ENCODE peak calls at places on chromosomes 6 and 20, in eight cellular contexts. C, R, D, V, E, U, J and B are unnamed samples.

GRCh38 chr6:29747688-29748250 is 24.5 kb downstream of the HLA-F start:
- DNase-seq in C (no peak), R (no peak), D (no peak), V (no peak), E (peak; percentile 61), U (no peak), J (no peak), B (no peak)

GRCh38 chr6:6808343-6808742 is 219.8 kb downstream of the LY86 start:
- DNase-seq in C (no peak), R (no peak), D (no peak), V (no peak), E (no peak), U (no peak), J (no peak), B (no peak)

GRCh38 chr6:121297699-121298098 is 36.6 kb downstream of the TBC1D32 start:
- DNase-seq in C (no peak), R (no peak), D (no peak), V (no peak), E (no peak), U (no peak), J (peak; percentile 81), B (no peak)

GRCh38 chr20:56259948-56260347 is 11.4 kb downstream of the MC3R start:
- DNase-seq in C (no peak), R (no peak), D (no peak), V (peak; percentile 51), E (no peak), U (no peak), J (no peak), B (no peak)

GRCh38 chr20:14765370-14765701 is 427.9 kb upstream of the FLRT3 start:
- DNase-seq in C (peak; percentile 11), R (no peak), D (no peak), V (no peak), E (no peak), U (no peak), J (no peak), B (no peak)

GRCh38 chr6:22236626-22237414 is 60.0 kb downstream of the PRL start:
- DNase-seq in C (no peak), R (peak; percentile 87), D (peak; percentile 96), V (peak; percentile 80), E (no peak), U (no peak), J (peak; percentile 92), B (no peak)

GRCh38 chr6:15562954-15563353 is 99.9 kb downstream of the DTNBP1 start:
- DNase-seq in C (no peak), R (no peak), D (no peak), V (no peak), E (no peak), U (no peak), J (no peak), B (no peak)

GRCh38 chr6:104173680-104174079 is 686.0 kb downstream of the HACE1 start:
- DNase-seq in C (no peak), R (no peak), D (no peak), V (no peak), E (no peak), U (no peak), J (no peak), B (no peak)

GRCh38 chr6:125507987-125508655 is 206.4 kb upstream of the HDDC2 start:
- DNase-seq in C (peak; percentile 14), R (no peak), D (peak; percentile 66), V (no peak), E (no peak), U (no peak), J (peak; percentile 89), B (no peak)

GRCh38 chr6:166583230-166583629 is 3.2 kb downstream of the RAMACL start:
- DNase-seq in C (no peak), R (no peak), D (no peak), V (no peak), E (no peak), U (no peak), J (no peak), B (no peak)

GRCh38 chr6:3849681-3850450 is 693 bp downstream of the FAM50B start:
- DNase-seq in C (peak; percentile 49), R (no peak), D (no peak), V (no peak), E (peak; percentile 72), U (peak; percentile 26), J (peak; percentile 23), B (peak; percentile 22)

GRCh38 chr20:47205577-47206123 is 150.8 kb downstream of the ZMYND8 start:
- DNase-seq in C (peak; percentile 39), R (no peak), D (peak; percentile 77), V (peak; percentile 71), E (peak; percentile 70), U (no peak), J (peak; percentile 88), B (peak; percentile 51)

GRCh38 chr20:60820918-60821317 is 431.1 kb upstream of the CDH4 start:
- DNase-seq in C (no peak), R (no peak), D (no peak), V (no peak), E (no peak), U (no peak), J (no peak), B (no peak)

GRCh38 chr6:25401711-25402110 is 122.5 kb downstream of the CARMIL1 start:
- DNase-seq in C (no peak), R (no peak), D (no peak), V (no peak), E (no peak), U (no peak), J (no peak), B (no peak)

GRCh38 chr6:90343581-90343980 is 46.9 kb upstream of the BACH2 start:
- DNase-seq in C (no peak), R (no peak), D (peak; percentile 33), V (peak; percentile 53), E (no peak), U (peak; percentile 67), J (peak; percentile 54), B (no peak)
- TF ChIP-seq CTCF in C (no peak), R (no peak), D (peak; percentile 32), V (no peak), E (no peak), U (no peak), J (peak; percentile 41), B (no peak)

GRCh38 chr6:89242574-89243330 is 25.6 kb upstream of the GABRR1 start:
- DNase-seq in C (peak; percentile 32), R (peak; percentile 28), D (peak; percentile 24), V (peak; percentile 66), E (no peak), U (no peak), J (peak; percentile 81), B (no peak)
- TF ChIP-seq CTCF in C (no peak), R (peak; percentile 34), D (peak; percentile 60), V (peak; percentile 63), E (peak; percentile 69), U (peak; percentile 29), J (peak; percentile 72), B (no peak)

DNA sequence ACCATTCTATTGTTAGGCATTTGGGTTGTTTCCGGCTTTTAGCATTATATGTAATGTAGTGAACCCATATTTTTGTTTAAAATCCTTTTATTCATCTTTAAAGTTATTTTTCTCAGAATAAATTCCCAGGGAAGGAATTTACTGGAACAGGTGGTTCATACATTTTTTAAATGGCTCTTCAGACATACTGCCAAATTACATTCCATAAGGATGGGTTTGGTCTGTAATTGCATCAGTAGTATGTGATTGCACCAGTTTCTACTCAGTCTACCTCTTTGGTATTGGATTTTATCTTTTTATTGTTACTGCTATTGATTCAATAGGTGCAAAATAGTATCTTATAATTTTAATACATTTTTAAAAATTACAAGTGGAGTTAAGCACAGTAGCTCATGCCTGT is 27.2 kb downstream of the BRPF3 start:
- DNase-seq in C (no peak), R (no peak), D (no peak), V (no peak), E (no peak), U (no peak), J (peak; percentile 33), B (no peak)
- TF ChIP-seq CTCF in C (no peak), R (no peak), D (no peak), V (no peak), E (no peak), U (no peak), J (no peak), B (no peak)

GRCh38 chr6:50381106-50381415 is 331.3 kb upstream of the DEFB112 start:
- DNase-seq in C (no peak), R (no peak), D (no peak), V (no peak), E (no peak), U (no peak), J (no peak), B (no peak)
- TF ChIP-seq CTCF in C (no peak), R (no peak), D (no peak), V (no peak), E (no peak), U (no peak), J (no peak), B (no peak)

DNA sequence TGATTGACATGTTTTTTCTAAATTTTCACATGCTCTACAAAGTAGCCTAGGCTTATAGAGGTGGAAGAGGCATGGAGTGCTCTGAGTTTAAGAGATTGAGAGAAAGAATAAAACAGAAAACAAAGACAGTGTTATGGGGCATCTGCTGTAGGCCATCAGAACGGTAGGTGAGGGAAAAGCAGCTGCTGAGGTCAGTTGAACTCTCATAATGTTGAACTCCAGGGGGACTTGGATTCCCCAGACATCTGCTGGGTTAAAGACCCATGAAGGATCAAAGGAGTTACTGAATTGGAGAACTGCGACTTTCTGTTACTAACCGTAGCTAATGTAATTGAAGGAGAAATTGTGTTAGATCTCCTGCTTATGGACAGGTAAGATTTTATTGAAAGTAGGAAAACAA is 333.9 kb downstream of the TFAP2B start:
- DNase-seq in C (no peak), R (no peak), D (no peak), V (no peak), E (no peak), U (no peak), J (no peak), B (no peak)
- TF ChIP-seq CTCF in C (no peak), R (no peak), D (no peak), V (no peak), E (no peak), U (no peak), J (no peak), B (no peak)

DNA sequence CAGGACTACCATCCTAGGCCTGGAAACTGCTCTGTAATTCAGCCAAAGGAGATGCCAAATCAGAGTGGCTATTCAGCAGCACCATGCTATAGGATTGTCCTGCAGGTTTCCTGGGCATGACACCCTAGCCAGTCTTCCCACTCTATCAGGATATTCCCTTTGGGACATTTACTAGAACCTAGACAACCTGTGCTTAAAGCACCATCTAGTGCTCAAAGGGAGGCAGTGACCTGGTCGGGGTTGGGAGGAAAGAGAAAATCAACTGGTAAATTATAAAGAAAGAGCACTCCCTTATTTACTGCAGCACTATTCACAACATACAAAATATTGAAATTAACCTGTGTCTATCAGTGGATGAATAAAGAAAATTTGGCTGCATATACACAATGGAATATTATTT is 67.2 kb upstream of the SMLR1 start:
- DNase-seq in C (no peak), R (no peak), D (peak; percentile 47), V (peak; percentile 52), E (no peak), U (no peak), J (peak; percentile 71), B (no peak)
- TF ChIP-seq CTCF in C (no peak), R (peak; percentile 69), D (peak; percentile 88), V (no peak), E (no peak), U (no peak), J (peak; percentile 91), B (no peak)

GRCh38 chr20:20664795-20665194 is 47.6 kb downstream of the RALGAPA2 start:
- DNase-seq in C (peak; percentile 32), R (no peak), D (peak; percentile 14), V (peak; percentile 27), E (no peak), U (no peak), J (peak; percentile 52), B (no peak)
- TF ChIP-seq CTCF in C (peak; percentile 24), R (no peak), D (peak; percentile 43), V (peak; percentile 83), E (no peak), U (no peak), J (peak; percentile 45), B (peak; percentile 53)